ENCODE peak calls at places on chromosomes 16 and 17, in eight cellular contexts. H is LoVo; F is nephron progenitor cell; E is astrocyte of the cerebellum; Y is DMS153; W is activated T-cell treated with anti-CD3 and anti-CD28 coated beads, Interleukin-2, amount 50 U/mL, for 72 hours; L is neural crest cell; G is HEK293T. S is an unnamed sample.

GRCh38 chr16:64481497-64481896 is 640.4 kb downstream of the CDH11 start:
- DNase-seq in H (no peak), E (no peak), G (no peak), Y (no peak), L (no peak), F (no peak), W (no peak), S (no peak)

GRCh38 chr17:2547176-2547575 is 35.5 kb upstream of the METTL16 start:
- DNase-seq in H (peak), W (no peak), E (no peak), L (no peak), G (no peak), F (no peak), Y (no peak), S (no peak)

GRCh38 chr16:48498761-48499600 is 111.0 kb downstream of the N4BP1 start:
- DNase-seq in W (no peak), G (no peak), Y (no peak), H (no peak), L (no peak), F (peak), E (no peak), S (no peak)

GRCh38 chr17:50361561-50362480 is 11.2 kb downstream of the MRPL27 start:
- DNase-seq in F (peak), E (peak), H (peak), W (peak), Y (no peak), L (peak), G (peak), S (peak)

GRCh38 chr17:28402224-28402630 is 3.8 kb downstream of the SLC46A1 start:
- DNase-seq in G (no peak), H (no peak), E (no peak), F (no peak), L (no peak), Y (no peak), W (no peak), S (no peak)

GRCh38 chr16:12341966-12342365 is 365.4 kb downstream of the SNX29 start:
- DNase-seq in F (no peak), L (no peak), H (peak), E (no peak), Y (no peak), G (no peak), W (no peak), S (no peak)

GRCh38 chr16:57513371-57514102 is 22.8 kb downstream of the CCDC102A start:
- DNase-seq in H (no peak), W (no peak), Y (no peak), L (no peak), G (peak), F (peak), E (no peak), S (no peak)

GRCh38 chr17:28346199-28346580 is 10.6 kb downstream of the TNFAIP1 start:
- DNase-seq in H (no peak), W (no peak), E (peak), Y (no peak), L (no peak), G (no peak), F (no peak), S (no peak)

GRCh38 chr16:77834600-77834963 is 46.2 kb downstream of the VAT1L start:
- DNase-seq in W (no peak), F (no peak), E (peak), L (no peak), H (no peak), G (no peak), Y (no peak), S (no peak)

GRCh38 chr16:66954097-66954659 is 6.9 kb upstream of the CES3 start:
- DNase-seq in W (peak), H (peak), F (peak), G (peak), E (peak), L (peak), Y (peak), S (peak)

GRCh38 chr16:57186630-57187507 is 740 bp downstream of the RSPRY1 start:
- DNase-seq in E (no peak), G (peak), W (peak), F (peak), Y (no peak), L (peak), H (peak), S (peak)

GRCh38 chr17:64780096-64781012 is 118.2 kb upstream of the SMURF2 start:
- DNase-seq in G (no peak), Y (peak), H (peak), F (peak), E (no peak), W (peak), L (no peak), S (peak)

GRCh38 chr17:27952366-27952765 is 59.2 kb upstream of the LYRM9 start:
- DNase-seq in F (no peak), W (no peak), E (no peak), Y (no peak), L (no peak), G (no peak), H (no peak), S (no peak)

GRCh38 chr17:19705771-19706770 is 10.3 kb downstream of the SLC47A2 start:
- DNase-seq in G (no peak), L (no peak), F (no peak), Y (no peak), H (no peak), W (no peak), E (no peak), S (no peak)

GRCh38 chr16:84687715-84688114 is 12.1 kb upstream of the USP10 start:
- DNase-seq in W (peak), L (no peak), F (no peak), H (no peak), Y (no peak), G (no peak), E (peak), S (no peak)

GRCh38 chr16:7703661-7704060 is 371.0 kb downstream of the RBFOX1 start:
- DNase-seq in F (no peak), Y (no peak), L (no peak), G (no peak), H (no peak), W (no peak), E (no peak), S (no peak)

GRCh38 chr17:38877130-38877851 is 7.4 kb downstream of the LASP1 start:
- DNase-seq in H (no peak), F (no peak), L (no peak), E (no peak), G (no peak), Y (peak), W (no peak), S (peak)

GRCh38 chr16:49862694-49863093 is 6.8 kb upstream of the ZNF423 start:
- DNase-seq in W (no peak), L (no peak), E (no peak), H (no peak), Y (no peak), G (no peak), F (no peak), S (no peak)

S was measured in activated CD8-positive, alpha-beta T cell treated with anti-CD3 and anti-CD28 coated beads, Interleukin-2, amount 10 ng/mL, durations not matched to agents 7 days and 5 days.